ENCODE peak calls at places on chromosome 1, in seven cellular contexts. E, I, O, W, A, L and U are unnamed samples.

GRCh38 chr1:24308365-24309015 is 10.7 kb upstream of the GRHL3 start:
- DNase-seq in W (no peak), E (no peak), I (no peak), A (peak; percentile 58), L (no peak), O (no peak), U (no peak)

GRCh38 chr1:12356004-12356890 is 126.4 kb downstream of the VPS13D start:
- DNase-seq in E (no peak), A (peak; percentile 46), I (no peak), O (no peak), W (no peak), L (no peak), U (no peak)

GRCh38 chr1:2526824-2527552 is 592 bp upstream of the PANK4 start:
- DNase-seq in E (peak; percentile 72), L (peak; percentile 81), W (no peak), A (peak; percentile 79), O (peak; percentile 46), I (peak; percentile 83), U (peak; percentile 13)

GRCh38 chr1:94705755-94706154 is 114.4 kb upstream of the SLC44A3 start:
- DNase-seq in A (peak; percentile 50), E (no peak), W (no peak), L (no peak), O (no peak), I (no peak), U (no peak)

GRCh38 chr1:76190749-76191424 is 116.3 kb downstream of the ST6GALNAC3 start:
- DNase-seq in W (no peak), O (no peak), A (no peak), I (no peak), L (no peak), E (no peak), U (no peak)

GRCh38 chr1:153951801-153952200 is 5.3 kb upstream of the DENND4B start:
- DNase-seq in W (no peak), I (no peak), O (no peak), L (no peak), E (no peak), A (no peak), U (no peak)

GRCh38 chr1:159953866-159954515 is at the start of gene SLAMF9:
- DNase-seq in L (no peak), O (no peak), W (no peak), I (no peak), A (peak; percentile 29), E (peak; percentile 2), U (no peak)

GRCh38 chr1:228747536-228747935 is 12.3 kb downstream of the RHOU start:
- DNase-seq in L (no peak), I (no peak), W (no peak), A (no peak), E (no peak), O (no peak), U (no peak)

GRCh38 chr1:173867141-173867752 is 542 bp downstream of the GAS5 start:
- DNase-seq in L (no peak), W (no peak), I (no peak), O (no peak), E (peak; percentile 59), A (peak; percentile 19), U (no peak)

GRCh38 chr1:11286735-11287410 is 13.9 kb downstream of the UBIAD1 start:
- DNase-seq in I (no peak), A (no peak), W (no peak), O (no peak), L (peak; percentile 3), E (no peak), U (no peak)

GRCh38 chr1:150477733-150478132 is 9.5 kb upstream of the TARS2 start:
- DNase-seq in W (no peak), I (no peak), E (peak; percentile 74), A (no peak), O (peak; percentile 15), L (no peak), U (no peak)

GRCh38 chr1:208520700-208521099 is 276.5 kb upstream of the PLXNA2 start:
- DNase-seq in L (no peak), O (no peak), I (no peak), W (no peak), E (no peak), A (no peak), U (no peak)